ENCODE peak calls at places on chromosome 15, in seven cellular contexts. One of them, this sample, is unnamed.

GRCh38 chr15:20352241-20353200 is 189.1 kb downstream of the GOLGA6L6 start:
- DNase-seq in T-helper 9 cell: no peak
- DNase-seq in CD4-positive, CD25-positive, alpha-beta regulatory T cell: no peak
- DNase-seq in stimulated activated naive CD8-positive, alpha-beta T cell treated with anti-CD3 and anti-CD28 coated beads, Interleukin-15, amount 100 ng/mL, for 72 hours: no peak
- DNase-seq in pulmonary artery endothelial cell: no peak
- DNase-seq in anterior cingulate cortex: no peak
- DNase-seq in NCI-H1436: no peak
- DNase-seq in this sample: no peak

GRCh38 chr15:101497484-101498034 is 8.1 kb upstream of the PCSK6 start:
- DNase-seq in T-helper 9 cell: no peak
- DNase-seq in CD4-positive, CD25-positive, alpha-beta regulatory T cell: no peak
- DNase-seq in stimulated activated naive CD8-positive, alpha-beta T cell treated with anti-CD3 and anti-CD28 coated beads, Interleukin-15, amount 100 ng/mL, for 72 hours: no peak
- DNase-seq in pulmonary artery endothelial cell: no peak
- DNase-seq in anterior cingulate cortex: no peak
- DNase-seq in NCI-H1436: no peak
- DNase-seq in this sample: no peak

GRCh38 chr15:82051664-82052063 is 5.8 kb upstream of the MEX3B start:
- DNase-seq in T-helper 9 cell: no peak
- DNase-seq in CD4-positive, CD25-positive, alpha-beta regulatory T cell: no peak
- DNase-seq in stimulated activated naive CD8-positive, alpha-beta T cell treated with anti-CD3 and anti-CD28 coated beads, Interleukin-15, amount 100 ng/mL, for 72 hours: no peak
- DNase-seq in pulmonary artery endothelial cell: no peak
- DNase-seq in anterior cingulate cortex: peak
- DNase-seq in NCI-H1436: no peak
- DNase-seq in this sample: peak

GRCh38 chr15:34621675-34622074 is 38.2 kb upstream of the GOLGA8B start:
- DNase-seq in T-helper 9 cell: no peak
- DNase-seq in CD4-positive, CD25-positive, alpha-beta regulatory T cell: peak
- DNase-seq in stimulated activated naive CD8-positive, alpha-beta T cell treated with anti-CD3 and anti-CD28 coated beads, Interleukin-15, amount 100 ng/mL, for 72 hours: no peak
- DNase-seq in pulmonary artery endothelial cell: no peak
- DNase-seq in anterior cingulate cortex: no peak
- DNase-seq in NCI-H1436: no peak
- DNase-seq in this sample: peak

GRCh38 chr15:73293773-73294172 is 75.0 kb downstream of the HCN4 start:
- DNase-seq in T-helper 9 cell: no peak
- DNase-seq in CD4-positive, CD25-positive, alpha-beta regulatory T cell: no peak
- DNase-seq in stimulated activated naive CD8-positive, alpha-beta T cell treated with anti-CD3 and anti-CD28 coated beads, Interleukin-15, amount 100 ng/mL, for 72 hours: no peak
- DNase-seq in pulmonary artery endothelial cell: no peak
- DNase-seq in anterior cingulate cortex: no peak
- DNase-seq in NCI-H1436: no peak
- DNase-seq in this sample: no peak

GRCh38 chr15:65369148-65369547 is 8.7 kb downstream of the IGDCC3 start:
- DNase-seq in T-helper 9 cell: no peak
- DNase-seq in CD4-positive, CD25-positive, alpha-beta regulatory T cell: no peak
- DNase-seq in stimulated activated naive CD8-positive, alpha-beta T cell treated with anti-CD3 and anti-CD28 coated beads, Interleukin-15, amount 100 ng/mL, for 72 hours: no peak
- DNase-seq in pulmonary artery endothelial cell: no peak
- DNase-seq in anterior cingulate cortex: no peak
- DNase-seq in NCI-H1436: no peak
- DNase-seq in this sample: no peak

GRCh38 chr15:101068961-101069734 is 150.0 kb downstream of the LRRK1 start:
- DNase-seq in T-helper 9 cell: no peak
- DNase-seq in CD4-positive, CD25-positive, alpha-beta regulatory T cell: no peak
- DNase-seq in stimulated activated naive CD8-positive, alpha-beta T cell treated with anti-CD3 and anti-CD28 coated beads, Interleukin-15, amount 100 ng/mL, for 72 hours: no peak
- DNase-seq in pulmonary artery endothelial cell: no peak
- DNase-seq in anterior cingulate cortex: no peak
- DNase-seq in NCI-H1436: no peak
- DNase-seq in this sample: no peak

GRCh38 chr15:23877502-23878412 is 190.7 kb upstream of the NDN start:
- DNase-seq in T-helper 9 cell: no peak
- DNase-seq in CD4-positive, CD25-positive, alpha-beta regulatory T cell: peak
- DNase-seq in stimulated activated naive CD8-positive, alpha-beta T cell treated with anti-CD3 and anti-CD28 coated beads, Interleukin-15, amount 100 ng/mL, for 72 hours: peak
- DNase-seq in pulmonary artery endothelial cell: no peak
- DNase-seq in anterior cingulate cortex: peak
- DNase-seq in NCI-H1436: peak
- DNase-seq in this sample: peak

GRCh38 chr15:62950455-62950854 is 92.1 kb upstream of the TPM1 start:
- DNase-seq in T-helper 9 cell: no peak
- DNase-seq in CD4-positive, CD25-positive, alpha-beta regulatory T cell: no peak
- DNase-seq in stimulated activated naive CD8-positive, alpha-beta T cell treated with anti-CD3 and anti-CD28 coated beads, Interleukin-15, amount 100 ng/mL, for 72 hours: no peak
- DNase-seq in pulmonary artery endothelial cell: no peak
- DNase-seq in anterior cingulate cortex: no peak
- DNase-seq in NCI-H1436: no peak
- DNase-seq in this sample: peak

GRCh38 chr15:43776101-43776717 is 557 bp downstream of the ELL3 start:
- DNase-seq in T-helper 9 cell: peak
- DNase-seq in CD4-positive, CD25-positive, alpha-beta regulatory T cell: no peak
- DNase-seq in stimulated activated naive CD8-positive, alpha-beta T cell treated with anti-CD3 and anti-CD28 coated beads, Interleukin-15, amount 100 ng/mL, for 72 hours: peak
- DNase-seq in pulmonary artery endothelial cell: no peak
- DNase-seq in anterior cingulate cortex: no peak
- DNase-seq in NCI-H1436: peak
- DNase-seq in this sample: no peak

GRCh38 chr15:86038491-86038890 is 41.2 kb upstream of the AGBL1 start:
- DNase-seq in T-helper 9 cell: no peak
- DNase-seq in CD4-positive, CD25-positive, alpha-beta regulatory T cell: no peak
- DNase-seq in stimulated activated naive CD8-positive, alpha-beta T cell treated with anti-CD3 and anti-CD28 coated beads, Interleukin-15, amount 100 ng/mL, for 72 hours: no peak
- DNase-seq in pulmonary artery endothelial cell: no peak
- DNase-seq in anterior cingulate cortex: no peak
- DNase-seq in NCI-H1436: no peak
- DNase-seq in this sample: no peak

GRCh38 chr15:31469801-31470545 is 143.3 kb downstream of the KLF13 start:
- DNase-seq in T-helper 9 cell: no peak
- DNase-seq in CD4-positive, CD25-positive, alpha-beta regulatory T cell: no peak
- DNase-seq in stimulated activated naive CD8-positive, alpha-beta T cell treated with anti-CD3 and anti-CD28 coated beads, Interleukin-15, amount 100 ng/mL, for 72 hours: no peak
- DNase-seq in pulmonary artery endothelial cell: no peak
- DNase-seq in anterior cingulate cortex: no peak
- DNase-seq in NCI-H1436: no peak
- DNase-seq in this sample: no peak

GRCh38 chr15:72998226-72998625 is 54.0 kb upstream of the NEO1 start:
- DNase-seq in T-helper 9 cell: no peak
- DNase-seq in CD4-positive, CD25-positive, alpha-beta regulatory T cell: no peak
- DNase-seq in stimulated activated naive CD8-positive, alpha-beta T cell treated with anti-CD3 and anti-CD28 coated beads, Interleukin-15, amount 100 ng/mL, for 72 hours: no peak
- DNase-seq in pulmonary artery endothelial cell: no peak
- DNase-seq in anterior cingulate cortex: no peak
- DNase-seq in NCI-H1436: no peak
- DNase-seq in this sample: no peak

GRCh38 chr15:66646308-66646707 is 55.7 kb upstream of the SMAD6 start:
- DNase-seq in T-helper 9 cell: no peak
- DNase-seq in CD4-positive, CD25-positive, alpha-beta regulatory T cell: no peak
- DNase-seq in stimulated activated naive CD8-positive, alpha-beta T cell treated with anti-CD3 and anti-CD28 coated beads, Interleukin-15, amount 100 ng/mL, for 72 hours: no peak
- DNase-seq in pulmonary artery endothelial cell: no peak
- DNase-seq in anterior cingulate cortex: no peak
- DNase-seq in NCI-H1436: no peak
- DNase-seq in this sample: no peak

GRCh38 chr15:90885432-90886290 is 1.4 kb downstream of the FES start:
- DNase-seq in T-helper 9 cell: peak
- DNase-seq in CD4-positive, CD25-positive, alpha-beta regulatory T cell: peak
- DNase-seq in stimulated activated naive CD8-positive, alpha-beta T cell treated with anti-CD3 and anti-CD28 coated beads, Interleukin-15, amount 100 ng/mL, for 72 hours: peak
- DNase-seq in pulmonary artery endothelial cell: no peak
- DNase-seq in anterior cingulate cortex: peak
- DNase-seq in NCI-H1436: peak
- DNase-seq in this sample: peak

GRCh38 chr15:77664428-77664827 is 31.7 kb upstream of the LINGO1 start:
- DNase-seq in T-helper 9 cell: no peak
- DNase-seq in CD4-positive, CD25-positive, alpha-beta regulatory T cell: no peak
- DNase-seq in stimulated activated naive CD8-positive, alpha-beta T cell treated with anti-CD3 and anti-CD28 coated beads, Interleukin-15, amount 100 ng/mL, for 72 hours: no peak
- DNase-seq in pulmonary artery endothelial cell: no peak
- DNase-seq in anterior cingulate cortex: no peak
- DNase-seq in NCI-H1436: no peak
- DNase-seq in this sample: no peak

GRCh38 chr15:75637245-75638009 is 2.6 kb downstream of the IMP3 start:
- DNase-seq in T-helper 9 cell: no peak
- DNase-seq in CD4-positive, CD25-positive, alpha-beta regulatory T cell: no peak
- DNase-seq in stimulated activated naive CD8-positive, alpha-beta T cell treated with anti-CD3 and anti-CD28 coated beads, Interleukin-15, amount 100 ng/mL, for 72 hours: no peak
- DNase-seq in pulmonary artery endothelial cell: no peak
- DNase-seq in anterior cingulate cortex: no peak
- DNase-seq in NCI-H1436: no peak
- DNase-seq in this sample: no peak

GRCh38 chr15:77022646-77023575 is 28.0 kb downstream of the PSTPIP1 start:
- DNase-seq in T-helper 9 cell: no peak
- DNase-seq in CD4-positive, CD25-positive, alpha-beta regulatory T cell: no peak
- DNase-seq in stimulated activated naive CD8-positive, alpha-beta T cell treated with anti-CD3 and anti-CD28 coated beads, Interleukin-15, amount 100 ng/mL, for 72 hours: no peak
- DNase-seq in pulmonary artery endothelial cell: no peak
- DNase-seq in anterior cingulate cortex: no peak
- DNase-seq in NCI-H1436: no peak
- DNase-seq in this sample: no peak

GRCh38 chr15:69793436-69793782 is 304.3 kb downstream of the TLE3 start:
- DNase-seq in T-helper 9 cell: no peak
- DNase-seq in CD4-positive, CD25-positive, alpha-beta regulatory T cell: no peak
- DNase-seq in stimulated activated naive CD8-positive, alpha-beta T cell treated with anti-CD3 and anti-CD28 coated beads, Interleukin-15, amount 100 ng/mL, for 72 hours: no peak
- DNase-seq in pulmonary artery endothelial cell: no peak
- DNase-seq in anterior cingulate cortex: no peak
- DNase-seq in NCI-H1436: no peak
- DNase-seq in this sample: no peak

GRCh38 chr15:67359431-67360082 is 105.0 kb downstream of the IQCH start:
- DNase-seq in T-helper 9 cell: no peak
- DNase-seq in CD4-positive, CD25-positive, alpha-beta regulatory T cell: no peak
- DNase-seq in stimulated activated naive CD8-positive, alpha-beta T cell treated with anti-CD3 and anti-CD28 coated beads, Interleukin-15, amount 100 ng/mL, for 72 hours: no peak
- DNase-seq in pulmonary artery endothelial cell: no peak
- DNase-seq in anterior cingulate cortex: no peak
- DNase-seq in NCI-H1436: no peak
- DNase-seq in this sample: no peak

GRCh38 chr15:69074843-69075224 is 60.3 kb downstream of the NOX5 start:
- DNase-seq in T-helper 9 cell: no peak
- DNase-seq in CD4-positive, CD25-positive, alpha-beta regulatory T cell: no peak
- DNase-seq in stimulated activated naive CD8-positive, alpha-beta T cell treated with anti-CD3 and anti-CD28 coated beads, Interleukin-15, amount 100 ng/mL, for 72 hours: no peak
- DNase-seq in pulmonary artery endothelial cell: no peak
- DNase-seq in anterior cingulate cortex: no peak
- DNase-seq in NCI-H1436: no peak
- DNase-seq in this sample: peak

GRCh38 chr15:29283371-29283770 is 13.7 kb upstream of the NSMCE3 start:
- DNase-seq in T-helper 9 cell: no peak
- DNase-seq in CD4-positive, CD25-positive, alpha-beta regulatory T cell: no peak
- DNase-seq in stimulated activated naive CD8-positive, alpha-beta T cell treated with anti-CD3 and anti-CD28 coated beads, Interleukin-15, amount 100 ng/mL, for 72 hours: no peak
- DNase-seq in pulmonary artery endothelial cell: no peak
- DNase-seq in anterior cingulate cortex: no peak
- DNase-seq in NCI-H1436: no peak
- DNase-seq in this sample: no peak

GRCh38 chr15:90580946-90581345 is 51.2 kb downstream of the CRTC3 start:
- DNase-seq in T-helper 9 cell: no peak
- DNase-seq in CD4-positive, CD25-positive, alpha-beta regulatory T cell: no peak
- DNase-seq in stimulated activated naive CD8-positive, alpha-beta T cell treated with anti-CD3 and anti-CD28 coated beads, Interleukin-15, amount 100 ng/mL, for 72 hours: no peak
- DNase-seq in pulmonary artery endothelial cell: no peak
- DNase-seq in anterior cingulate cortex: no peak
- DNase-seq in NCI-H1436: no peak
- DNase-seq in this sample: no peak

GRCh38 chr15:68725736-68726135 is 95.0 kb downstream of the ANP32A start:
- DNase-seq in T-helper 9 cell: no peak
- DNase-seq in CD4-positive, CD25-positive, alpha-beta regulatory T cell: no peak
- DNase-seq in stimulated activated naive CD8-positive, alpha-beta T cell treated with anti-CD3 and anti-CD28 coated beads, Interleukin-15, amount 100 ng/mL, for 72 hours: no peak
- DNase-seq in pulmonary artery endothelial cell: no peak
- DNase-seq in anterior cingulate cortex: no peak
- DNase-seq in NCI-H1436: no peak
- DNase-seq in this sample: no peak

GRCh38 chr15:40957581-40958051 is 4.3 kb downstream of the CHAC1 start:
- DNase-seq in T-helper 9 cell: no peak
- DNase-seq in CD4-positive, CD25-positive, alpha-beta regulatory T cell: no peak
- DNase-seq in stimulated activated naive CD8-positive, alpha-beta T cell treated with anti-CD3 and anti-CD28 coated beads, Interleukin-15, amount 100 ng/mL, for 72 hours: no peak
- DNase-seq in pulmonary artery endothelial cell: no peak
- DNase-seq in anterior cingulate cortex: peak
- DNase-seq in NCI-H1436: no peak
- DNase-seq in this sample: no peak

GRCh38 chr15:73677146-73677607 is 7.0 kb upstream of the CD276 start:
- DNase-seq in T-helper 9 cell: peak
- DNase-seq in CD4-positive, CD25-positive, alpha-beta regulatory T cell: peak
- DNase-seq in stimulated activated naive CD8-positive, alpha-beta T cell treated with anti-CD3 and anti-CD28 coated beads, Interleukin-15, amount 100 ng/mL, for 72 hours: peak
- DNase-seq in pulmonary artery endothelial cell: peak
- DNase-seq in anterior cingulate cortex: no peak
- DNase-seq in NCI-H1436: peak
- DNase-seq in this sample: peak

GRCh38 chr15:60854858-60855568 is 374.1 kb downstream of the RORA start:
- DNase-seq in T-helper 9 cell: no peak
- DNase-seq in CD4-positive, CD25-positive, alpha-beta regulatory T cell: peak
- DNase-seq in stimulated activated naive CD8-positive, alpha-beta T cell treated with anti-CD3 and anti-CD28 coated beads, Interleukin-15, amount 100 ng/mL, for 72 hours: no peak
- DNase-seq in pulmonary artery endothelial cell: no peak
- DNase-seq in anterior cingulate cortex: no peak
- DNase-seq in NCI-H1436: no peak
- DNase-seq in this sample: no peak

GRCh38 chr15:50166216-50166615 is 15.8 kb upstream of the SLC27A2 start:
- DNase-seq in T-helper 9 cell: no peak
- DNase-seq in CD4-positive, CD25-positive, alpha-beta regulatory T cell: no peak
- DNase-seq in stimulated activated naive CD8-positive, alpha-beta T cell treated with anti-CD3 and anti-CD28 coated beads, Interleukin-15, amount 100 ng/mL, for 72 hours: no peak
- DNase-seq in pulmonary artery endothelial cell: no peak
- DNase-seq in anterior cingulate cortex: no peak
- DNase-seq in NCI-H1436: no peak
- DNase-seq in this sample: peak

GRCh38 chr15:35757323-35757722 is 211.4 kb upstream of the DPH6 start:
- DNase-seq in T-helper 9 cell: no peak
- DNase-seq in CD4-positive, CD25-positive, alpha-beta regulatory T cell: no peak
- DNase-seq in stimulated activated naive CD8-positive, alpha-beta T cell treated with anti-CD3 and anti-CD28 coated beads, Interleukin-15, amount 100 ng/mL, for 72 hours: no peak
- DNase-seq in pulmonary artery endothelial cell: no peak
- DNase-seq in anterior cingulate cortex: no peak
- DNase-seq in NCI-H1436: no peak
- DNase-seq in this sample: no peak

This sample was measured in lung microvascular endothelial cell.